ENCODE peak calls at places on chromosome 9, in four cellular contexts. One of them, this sample, is unnamed.

GRCh38 chr9:132575005-132575609 is 7.3 kb upstream of the BARHL1 start:
- DNase-seq in mesenchymal stem cell: peak; percentile 78
- DNase-seq in esophagus muscularis mucosa: no peak
- DNase-seq in GM23338: peak; percentile 94
- DNase-seq in this sample: no peak

GRCh38 chr9:27394154-27394825 is 97.3 kb upstream of the EQTN start:
- DNase-seq in esophagus muscularis mucosa: no peak
- DNase-seq in mesenchymal stem cell: no peak
- DNase-seq in GM23338: no peak
- DNase-seq in this sample: no peak

GRCh38 chr9:3433754-3434153 is 92.0 kb downstream of the RFX3 start:
- DNase-seq in GM23338: no peak
- DNase-seq in esophagus muscularis mucosa: no peak
- DNase-seq in mesenchymal stem cell: no peak
- DNase-seq in this sample: no peak

GRCh38 chr9:108484468-108484867 is 371.3 kb downstream of the ACTL7B start:
- DNase-seq in GM23338: no peak
- DNase-seq in esophagus muscularis mucosa: no peak
- DNase-seq in mesenchymal stem cell: no peak
- DNase-seq in this sample: no peak

GRCh38 chr9:134190232-134191121 is 26.1 kb upstream of the RNU6ATAC start:
- DNase-seq in GM23338: no peak
- DNase-seq in esophagus muscularis mucosa: no peak
- DNase-seq in mesenchymal stem cell: no peak
- DNase-seq in this sample: no peak

GRCh38 chr9:22114956-22115355 is 105.9 kb upstream of the CDKN2B start:
- DNase-seq in GM23338: no peak
- DNase-seq in mesenchymal stem cell: peak; percentile 73
- DNase-seq in esophagus muscularis mucosa: no peak
- DNase-seq in this sample: no peak

GRCh38 chr9:35972093-35972492 is 14.1 kb upstream of the OR2S2 start:
- DNase-seq in GM23338: peak; percentile 70
- DNase-seq in esophagus muscularis mucosa: no peak
- DNase-seq in mesenchymal stem cell: peak; percentile 14
- DNase-seq in this sample: no peak

GRCh38 chr9:130117816-130118632 is 54.2 kb upstream of the NCS1 start:
- DNase-seq in mesenchymal stem cell: peak; percentile 76
- DNase-seq in esophagus muscularis mucosa: no peak
- DNase-seq in GM23338: no peak
- DNase-seq in this sample: no peak

GRCh38 chr9:76677481-76678055 is 86.7 kb upstream of the PCA3 start:
- DNase-seq in mesenchymal stem cell: peak; percentile 21
- DNase-seq in GM23338: no peak
- DNase-seq in esophagus muscularis mucosa: peak; percentile 89
- DNase-seq in this sample: no peak

GRCh38 chr9:14089051-14089798 is 224.7 kb downstream of the NFIB start:
- DNase-seq in GM23338: peak; percentile 9
- DNase-seq in esophagus muscularis mucosa: no peak
- DNase-seq in mesenchymal stem cell: no peak
- DNase-seq in this sample: no peak

GRCh38 chr9:95715911-95716435 is 159.5 kb upstream of the ERCC6L2 start:
- DNase-seq in esophagus muscularis mucosa: no peak
- DNase-seq in mesenchymal stem cell: no peak
- DNase-seq in GM23338: no peak
- DNase-seq in this sample: no peak

GRCh38 chr9:8106362-8106761 is 306.8 kb upstream of the DMAC1 start:
- DNase-seq in GM23338: no peak
- DNase-seq in esophagus muscularis mucosa: no peak
- DNase-seq in mesenchymal stem cell: no peak
- DNase-seq in this sample: no peak

GRCh38 chr9:136239135-136239962 is 6.3 kb downstream of the QSOX2 start:
- DNase-seq in GM23338: no peak
- DNase-seq in mesenchymal stem cell: no peak
- DNase-seq in esophagus muscularis mucosa: no peak
- DNase-seq in this sample: no peak

GRCh38 chr9:77092536-77092935 is 73.1 kb downstream of the FOXB2 start:
- DNase-seq in GM23338: peak; percentile 60
- DNase-seq in esophagus muscularis mucosa: no peak
- DNase-seq in mesenchymal stem cell: no peak
- DNase-seq in this sample: no peak

GRCh38 chr9:76521906-76522305 is 62.9 kb downstream of the GCNT1 start:
- DNase-seq in mesenchymal stem cell: no peak
- DNase-seq in GM23338: no peak
- DNase-seq in esophagus muscularis mucosa: no peak
- DNase-seq in this sample: no peak

GRCh38 chr9:134350416-134350994 is 24.2 kb downstream of the RXRA start:
- DNase-seq in GM23338: no peak
- DNase-seq in esophagus muscularis mucosa: no peak
- DNase-seq in mesenchymal stem cell: no peak
- DNase-seq in this sample: no peak

GRCh38 chr9:137382728-137383452 is 40.1 kb downstream of the EXD3 start:
- DNase-seq in esophagus muscularis mucosa: no peak
- DNase-seq in mesenchymal stem cell: no peak
- DNase-seq in GM23338: peak; percentile 45
- DNase-seq in this sample: no peak

GRCh38 chr9:34665109-34665380 is 2.6 kb upstream of the CCL27 start:
- DNase-seq in mesenchymal stem cell: no peak
- DNase-seq in esophagus muscularis mucosa: no peak
- DNase-seq in GM23338: no peak
- DNase-seq in this sample: no peak

GRCh38 chr9:100626949-100627348 is 49.1 kb downstream of the CAVIN4 start:
- DNase-seq in GM23338: no peak
- DNase-seq in mesenchymal stem cell: no peak
- DNase-seq in esophagus muscularis mucosa: no peak
- DNase-seq in this sample: no peak

GRCh38 chr9:111868475-111868874 is 28.1 kb upstream of the UGCG start:
- DNase-seq in mesenchymal stem cell: no peak
- DNase-seq in esophagus muscularis mucosa: no peak
- DNase-seq in GM23338: peak; percentile 87
- DNase-seq in this sample: no peak

GRCh38 chr9:17588395-17588794 is 9.5 kb downstream of the SH3GL2 start:
- DNase-seq in GM23338: peak; percentile 18
- DNase-seq in mesenchymal stem cell: no peak
- DNase-seq in esophagus muscularis mucosa: peak; percentile 34
- DNase-seq in this sample: no peak
- H3K27ac ChIP-seq in GM23338: no peak overlapping the region
- H3K27ac ChIP-seq in mesenchymal stem cell: no peak overlapping the region
- H3K27ac ChIP-seq in esophagus muscularis mucosa: no peak overlapping the region
- H3K27ac ChIP-seq in this sample: no peak overlapping the region

GRCh38 chr9:123176230-123176629 is 92.2 kb downstream of the STRBP start:
- DNase-seq in esophagus muscularis mucosa: no peak
- DNase-seq in mesenchymal stem cell: peak; percentile 56
- DNase-seq in GM23338: no peak
- DNase-seq in this sample: no peak

GRCh38 chr9:123174079-123174478 is 94.3 kb downstream of the STRBP start:
- DNase-seq in esophagus muscularis mucosa: no peak
- DNase-seq in mesenchymal stem cell: no peak
- DNase-seq in GM23338: no peak
- DNase-seq in this sample: no peak

GRCh38 chr9:123174887-123175518 is 93.4 kb downstream of the STRBP start:
- DNase-seq in esophagus muscularis mucosa: no peak
- DNase-seq in mesenchymal stem cell: no peak
- DNase-seq in GM23338: peak; percentile 91
- DNase-seq in this sample: no peak

DNA sequence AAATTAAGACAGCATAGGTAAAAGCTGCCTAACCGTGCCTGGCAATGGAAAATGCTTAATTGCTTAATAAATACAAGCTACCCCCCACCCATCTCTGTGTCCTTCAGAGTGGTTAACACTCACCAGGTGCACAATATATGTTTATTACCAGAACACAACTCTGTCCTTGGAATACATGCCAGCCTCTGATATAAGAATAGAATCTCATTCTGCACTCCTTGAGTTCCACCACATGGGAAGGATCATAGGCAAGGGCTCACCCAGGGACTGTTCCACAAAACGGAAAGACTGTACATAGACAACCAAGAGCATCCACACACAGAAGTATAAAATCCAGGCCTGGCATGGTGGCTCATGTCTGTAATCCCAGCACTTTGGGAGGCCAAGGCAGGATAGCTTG is 91.4 kb downstream of the STRBP start:
- DNase-seq in mesenchymal stem cell: no peak
- DNase-seq in esophagus muscularis mucosa: no peak
- DNase-seq in GM23338: no peak
- DNase-seq in this sample: no peak
- H3K27ac ChIP-seq in mesenchymal stem cell: no peak overlapping the region
- H3K27ac ChIP-seq in esophagus muscularis mucosa: no peak overlapping the region
- H3K27ac ChIP-seq in GM23338: no peak overlapping the region
- H3K27ac ChIP-seq in this sample: no peak overlapping the region

DNA sequence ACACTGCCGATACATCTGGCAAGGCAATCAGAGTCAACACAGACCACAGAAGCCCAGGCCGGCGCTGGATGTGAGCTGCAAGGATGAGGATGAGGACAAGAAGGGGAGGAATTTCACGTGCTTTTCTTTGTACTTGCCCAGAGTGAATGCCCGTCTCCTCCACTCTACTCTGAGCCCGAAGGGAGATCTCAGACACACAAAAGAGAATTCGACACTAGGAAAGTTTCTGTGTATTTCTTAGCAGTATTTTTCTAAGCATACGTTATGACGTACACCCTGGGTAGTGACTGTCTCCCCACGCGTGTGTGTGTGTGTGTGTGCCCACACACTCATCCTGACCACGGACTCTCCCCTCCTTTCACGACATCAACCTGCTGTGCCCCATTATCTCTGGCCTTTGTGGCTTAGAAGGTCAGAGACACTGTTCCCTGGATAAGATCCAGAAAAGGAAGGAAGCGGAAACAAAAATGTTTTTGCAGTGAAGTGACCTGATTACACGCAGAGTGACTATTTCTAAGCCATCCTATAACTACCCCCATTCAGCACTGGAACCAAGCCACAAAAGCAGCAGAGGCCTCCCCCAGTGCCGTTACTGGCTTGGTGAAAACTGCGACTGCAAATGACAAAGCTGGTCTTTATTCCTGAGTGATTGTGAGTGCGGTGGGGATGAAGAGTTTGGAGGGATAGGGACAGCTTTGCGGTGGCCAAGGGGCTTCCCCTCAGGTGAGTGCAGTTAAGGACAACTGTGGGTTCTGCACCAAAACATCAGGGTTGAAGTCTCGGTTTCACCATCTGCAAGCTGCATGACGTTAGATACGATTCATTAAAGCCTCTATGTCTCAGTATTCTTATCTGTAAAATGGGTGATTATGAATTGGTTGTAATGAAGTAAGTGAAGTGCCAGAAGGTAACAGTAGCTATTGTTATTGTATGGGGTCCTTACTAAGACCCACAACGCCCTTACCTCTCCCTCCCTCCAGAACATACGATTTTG is 227.1 kb upstream of the DAPK1 start:
- DNase-seq in esophagus muscularis mucosa: no peak
- DNase-seq in GM23338: peak; percentile 18
- DNase-seq in mesenchymal stem cell: peak; percentile 80
- DNase-seq in this sample: no peak
- H3K27ac ChIP-seq in esophagus muscularis mucosa: no peak overlapping the region
- H3K27ac ChIP-seq in GM23338: no peak overlapping the region
- H3K27ac ChIP-seq in mesenchymal stem cell: peak overlapping the region; percentile 94
- H3K27ac ChIP-seq in this sample: no peak overlapping the region

GRCh38 chr9:88533951-88534455 is 975 bp upstream of the NXNL2 start:
- DNase-seq in mesenchymal stem cell: peak; percentile 74
- DNase-seq in GM23338: peak; percentile 68
- DNase-seq in esophagus muscularis mucosa: no peak
- DNase-seq in this sample: no peak

GRCh38 chr9:88536951-88537742 is 2.2 kb downstream of the NXNL2 start:
- DNase-seq in esophagus muscularis mucosa: no peak
- DNase-seq in mesenchymal stem cell: no peak
- DNase-seq in GM23338: no peak
- DNase-seq in this sample: no peak

GRCh38 chr9:88535932-88536324 is 950 bp downstream of the NXNL2 start:
- DNase-seq in esophagus muscularis mucosa: no peak
- DNase-seq in GM23338: peak; percentile 48
- DNase-seq in mesenchymal stem cell: peak; percentile 21
- DNase-seq in this sample: no peak

GRCh38 chr9:88534456-88535225 is at the start of gene NXNL2:
- DNase-seq in esophagus muscularis mucosa: peak; percentile 94
- DNase-seq in GM23338: peak; percentile 91
- DNase-seq in mesenchymal stem cell: peak; percentile 91
- DNase-seq in this sample: peak; percentile 93

DNA sequence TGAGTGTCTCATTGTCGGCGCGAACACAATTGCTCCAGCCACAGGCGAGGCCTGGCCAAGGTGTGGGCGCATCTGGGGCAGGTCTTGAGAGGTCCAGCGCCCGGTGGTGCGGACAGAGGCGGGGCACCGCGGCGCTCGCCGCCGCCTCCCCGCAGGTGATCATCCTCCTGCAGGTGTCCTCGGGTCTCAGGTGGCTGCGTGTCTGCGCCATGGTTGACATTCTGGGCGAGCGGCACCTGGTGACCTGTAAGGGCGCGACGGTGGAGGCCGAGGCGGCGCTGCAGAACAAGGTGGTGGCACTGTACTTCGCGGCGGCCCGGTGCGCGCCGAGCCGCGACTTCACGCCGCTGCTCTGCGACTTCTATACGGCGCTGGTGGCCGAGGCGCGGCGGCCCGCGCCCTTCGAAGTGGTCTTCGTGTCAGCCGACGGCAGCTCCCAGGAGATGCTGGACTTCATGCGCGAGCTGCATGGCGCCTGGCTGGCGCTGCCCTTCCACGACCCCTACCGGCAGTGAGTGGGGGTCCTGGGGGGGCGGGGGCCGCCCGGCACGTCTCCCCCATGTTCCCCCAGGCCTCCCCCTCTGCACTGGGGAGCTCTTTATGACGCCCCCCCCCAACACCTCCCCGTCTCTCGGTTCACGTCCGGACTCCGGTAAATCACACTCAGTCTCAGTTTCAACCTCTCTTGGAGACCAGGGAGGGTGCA is 401 bp downstream of the NXNL2 start:
- DNase-seq in mesenchymal stem cell: peak; percentile 24
- DNase-seq in GM23338: peak; percentile 58
- DNase-seq in esophagus muscularis mucosa: no peak
- DNase-seq in this sample: no peak
- H3K27ac ChIP-seq in mesenchymal stem cell: peak overlapping the region; percentile 11
- H3K27ac ChIP-seq in GM23338: no peak overlapping the region
- H3K27ac ChIP-seq in esophagus muscularis mucosa: peak overlapping the region; percentile 89
- H3K27ac ChIP-seq in this sample: peak overlapping the region; percentile 91